ENCODE peak calls at places on chromosomes 16 and 17, in five cellular contexts. G, C, W, D and J are unnamed samples.

GRCh38 chr16:2422123-2422867 is 7.0 kb upstream of the CCNF start:
- DNase-seq in C (peak; percentile 3), D (peak; percentile 55), G (no peak), W (no peak), J (no peak)

GRCh38 chr17:1588781-1589585 is 26.4 kb upstream of the PITPNA start:
- DNase-seq in D (no peak), C (peak; percentile 43), W (no peak), G (no peak), J (no peak)

GRCh38 chr17:83065660-83066542 is 13.5 kb upstream of the METRNL start:
- DNase-seq in D (peak; percentile 61), W (no peak), G (no peak), C (no peak), J (no peak)

GRCh38 chr17:17713839-17714238 is 32.6 kb downstream of the RAI1 start:
- DNase-seq in G (no peak), D (peak; percentile 79), C (peak; percentile 56), W (no peak), J (no peak)

GRCh38 chr17:8875957-8876356 is 8.5 kb upstream of the PIK3R6 start:
- DNase-seq in G (no peak), D (no peak), C (peak; percentile 7), W (no peak), J (no peak)

GRCh38 chr16:1564325-1564724 is 30.9 kb downstream of the TMEM204 start:
- DNase-seq in W (no peak), G (no peak), D (no peak), C (no peak), J (no peak)

GRCh38 chr16:81657224-81657623 is 121.9 kb upstream of the PLCG2 start:
- DNase-seq in D (no peak), W (no peak), G (no peak), C (no peak), J (no peak)

GRCh38 chr16:82311528-82311927 is 141.5 kb upstream of the MPHOSPH6 start:
- DNase-seq in C (no peak), W (no peak), G (no peak), D (no peak), J (no peak)

GRCh38 chr17:11943759-11944347 is 53.4 kb downstream of the ZNF18 start:
- DNase-seq in W (no peak), D (no peak), C (no peak), G (no peak), J (no peak)

GRCh38 chr16:25838724-25839186 is 147.0 kb downstream of the HS3ST4 start:
- DNase-seq in G (peak; percentile 86), W (peak; percentile 13), C (peak; percentile 61), D (no peak), J (peak; percentile 27)

GRCh38 chr17:48571826-48572417 is 6.2 kb downstream of the HOXB4 start:
- DNase-seq in D (no peak), C (no peak), G (no peak), W (no peak), J (no peak)

GRCh38 chr17:562174-562573 is 152.5 kb downstream of the VPS53 start:
- DNase-seq in W (no peak), G (no peak), C (peak; percentile 59), D (no peak), J (no peak)

GRCh38 chr16:67260426-67261063 is 11.8 kb downstream of the SLC9A5 start:
- DNase-seq in C (peak; percentile 77), D (no peak), G (peak; percentile 64), W (no peak), J (no peak)

GRCh38 chr17:56305017-56305416 is 151.7 kb downstream of the ANKFN1 start:
- DNase-seq in D (no peak), G (no peak), C (no peak), W (no peak), J (no peak)

GRCh38 chr17:41739661-41740352 is 5.4 kb upstream of the HAP1 start:
- DNase-seq in D (no peak), G (no peak), C (no peak), W (no peak), J (no peak)

GRCh38 chr17:18896146-18896545 is 38.2 kb downstream of the PRPSAP2 start:
- DNase-seq in C (no peak), G (no peak), D (no peak), W (no peak), J (no peak)

GRCh38 chr16:50146479-50147435 is 6.3 kb upstream of the TENT4B start:
- DNase-seq in W (no peak), G (no peak), D (no peak), C (peak; percentile 23), J (no peak)

GRCh38 chr17:9916108-9916507 is 11.0 kb upstream of the RCVRN start:
- DNase-seq in D (no peak), W (no peak), C (no peak), G (no peak), J (no peak)

GRCh38 chr17:76271669-76272540 is 6.8 kb downstream of the UBALD2 start:
- DNase-seq in W (peak; percentile 73), D (peak; percentile 76), G (no peak), C (peak; percentile 17), J (no peak)

GRCh38 chr16:61797960-61798359 is 238.3 kb downstream of the CDH8 start:
- DNase-seq in D (no peak), C (no peak), G (no peak), W (no peak), J (no peak)

GRCh38 chr17:50918933-50919296 is 52.8 kb upstream of the TOB1 start:
- DNase-seq in G (no peak), D (no peak), C (no peak), W (peak; percentile 33), J (no peak)

GRCh38 chr17:74132354-74132753 is 71.1 kb upstream of the RPL38 start:
- DNase-seq in D (peak; percentile 3), G (no peak), C (no peak), W (no peak), J (no peak)

GRCh38 chr17:18978655-18979054 is 25.9 kb downstream of the FAM83G start:
- DNase-seq in D (no peak), C (no peak), G (no peak), W (no peak), J (no peak)

GRCh38 chr17:72539981-72540897 is 419.4 kb downstream of the SOX9 start:
- DNase-seq in W (peak; percentile 59), D (peak; percentile 85), C (peak; percentile 85), G (peak; percentile 89), J (peak; percentile 73)

GRCh38 chr17:50529849-50530248 is 2.7 kb upstream of the EPN3 start:
- DNase-seq in G (no peak), D (no peak), W (no peak), C (no peak), J (no peak)

GRCh38 chr16:67236551-67237395 is 9.8 kb downstream of the TMEM208 start:
- DNase-seq in W (peak; percentile 59), G (peak; percentile 59), C (peak; percentile 41), D (peak; percentile 78), J (peak; percentile 89)

GRCh38 chr17:1810450-1811103 is 19.1 kb downstream of the SMYD4 start:
- DNase-seq in W (no peak), D (no peak), G (no peak), C (no peak), J (no peak)

GRCh38 chr16:81003610-81004460 is 2.9 kb downstream of the CMC2 start:
- DNase-seq in G (no peak), C (peak; percentile 54), W (no peak), D (no peak), J (no peak)

GRCh38 chr17:67830440-67830839 is 5.1 kb downstream of the BPTF start:
- DNase-seq in C (peak; percentile 45), D (no peak), G (peak; percentile 48), W (no peak), J (no peak)
- H3K4me1 ChIP-seq in C (peaks cover 31% of the 10 kb centered on the region), D (peaks cover 53% of the 10 kb centered on the region), G (peaks cover 38% of the 10 kb centered on the region), W (peaks cover 62% of the 10 kb centered on the region), J (peaks cover 9% of the 10 kb centered on the region)

GRCh38 chr17:21134559-21134958 is 7.8 kb downstream of the DHRS7B start:
- DNase-seq in C (no peak), W (no peak), G (no peak), D (no peak), J (no peak)
- H3K9me3 ChIP-seq in C (no peaks in the 10 kb centered on the region), W (no peaks in the 10 kb centered on the region), G (peaks cover 40% of the 10 kb centered on the region), D (no peaks in the 10 kb centered on the region), J (peaks cover 17% of the 10 kb centered on the region)

GRCh38 chr17:31134526-31134925 is 39.7 kb downstream of the NF1 start:
- DNase-seq in C (no peak), W (no peak), G (no peak), D (no peak), J (no peak)
- H3K36me3 ChIP-seq in C (no peaks in the 10 kb centered on the region), W (no peaks in the 10 kb centered on the region), G (no peaks in the 10 kb centered on the region), D (no peaks in the 10 kb centered on the region), J (no peaks in the 10 kb centered on the region)

GRCh38 chr16:87954826-87955225 is 3.6 kb downstream of the BANP start:
- DNase-seq in D (no peak), C (no peak), G (no peak), W (no peak), J (no peak)
- H3K4me1 ChIP-seq in D (peaks cover 44% of the 10 kb centered on the region), C (peaks cover 16% of the 10 kb centered on the region), G (peaks cover 22% of the 10 kb centered on the region), W (peaks cover 72% of the 10 kb centered on the region), J (peaks cover 12% of the 10 kb centered on the region)

DNA sequence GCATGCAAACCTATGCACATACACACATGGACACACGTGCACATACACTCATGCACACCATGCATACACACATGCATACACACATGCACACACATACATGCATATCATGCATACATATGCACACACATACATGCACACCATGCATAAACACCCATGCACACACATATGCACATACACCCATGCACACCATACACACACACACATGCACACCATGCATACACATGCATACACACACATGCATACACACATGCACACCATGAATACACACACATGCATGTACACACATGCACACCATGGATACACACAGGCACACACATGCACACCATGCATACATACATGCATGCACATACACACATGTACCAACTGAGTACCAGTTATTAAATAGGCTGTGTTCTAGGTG is 543.3 kb upstream of the EEF2KMT start:
- DNase-seq in W (no peak), D (no peak), G (no peak), C (no peak), J (no peak)
- H3K9me3 ChIP-seq in W (no peaks in the 10 kb centered on the region), D (no peaks in the 10 kb centered on the region), G (no peaks in the 10 kb centered on the region), C (no peaks in the 10 kb centered on the region), J (no peaks in the 10 kb centered on the region)

GRCh38 chr17:81879121-81879520 is 8.0 kb upstream of the ARHGDIA start:
- DNase-seq in G (no peak), W (no peak), C (no peak), D (no peak), J (no peak)
- H3K36me3 ChIP-seq in G (no peaks in the 10 kb centered on the region), W (peaks cover 4% of the 10 kb centered on the region), C (peaks cover 6% of the 10 kb centered on the region), D (peaks cover 25% of the 10 kb centered on the region), J (peaks cover 52% of the 10 kb centered on the region)

DNA sequence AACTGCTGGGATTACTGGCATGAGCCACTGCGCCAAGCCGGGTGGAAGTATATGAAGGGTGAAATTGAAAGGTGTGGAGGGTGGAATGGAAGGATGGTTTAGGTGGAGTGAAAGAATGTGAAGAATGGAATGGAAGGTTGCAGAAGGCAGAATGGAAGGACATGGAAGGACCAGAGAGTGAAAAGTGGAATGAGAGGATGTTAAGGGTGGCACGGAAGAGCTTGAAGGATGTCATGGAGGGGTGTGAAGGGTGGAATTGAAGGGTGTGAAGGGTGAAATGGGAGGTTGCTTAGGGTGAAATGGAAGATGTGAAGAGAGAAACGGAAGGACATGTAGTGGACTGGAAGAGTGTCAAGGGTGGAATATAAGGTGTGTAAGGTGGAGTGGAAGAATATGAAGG is 16.2 kb downstream of the MIS12 start:
- DNase-seq in C (no peak), W (no peak), G (no peak), D (no peak), J (no peak)
- H3K4me1 ChIP-seq in C (no peaks in the 10 kb centered on the region), W (peaks cover 13% of the 10 kb centered on the region), G (peaks cover 11% of the 10 kb centered on the region), D (peaks cover 2% of the 10 kb centered on the region), J (no peaks in the 10 kb centered on the region)